ENCODE peak calls at places on chromosome 20, in nine cellular contexts. One of them, this sample, is unnamed.

GRCh38 chr20:47126709-47127108 is 229.8 kb downstream of the ZMYND8 start:
- DNase-seq in psoas muscle: no peak
- DNase-seq in uterus: no peak
- DNase-seq in brain microvascular endothelial cell: peak; percentile 57
- DNase-seq in testis: no peak
- DNase-seq in OCI-LY7: no peak
- DNase-seq in heart right ventricle: no peak
- DNase-seq in NT2/D1: no peak
- DNase-seq in CD4-positive, alpha-beta memory T cell: no peak
- DNase-seq in this sample: no peak

GRCh38 chr20:33257237-33257636 is 21.4 kb downstream of the BPIFA1 start:
- DNase-seq in heart right ventricle: no peak
- DNase-seq in CD4-positive, alpha-beta memory T cell: no peak
- DNase-seq in brain microvascular endothelial cell: no peak
- DNase-seq in testis: no peak
- DNase-seq in NT2/D1: no peak
- DNase-seq in uterus: no peak
- DNase-seq in psoas muscle: no peak
- DNase-seq in OCI-LY7: no peak
- DNase-seq in this sample: no peak

GRCh38 chr20:49281913-49282467 is 4.1 kb upstream of the ZNFX1 start:
- DNase-seq in uterus: no peak
- DNase-seq in psoas muscle: no peak
- DNase-seq in CD4-positive, alpha-beta memory T cell: no peak
- DNase-seq in NT2/D1: no peak
- DNase-seq in testis: no peak
- DNase-seq in heart right ventricle: no peak
- DNase-seq in brain microvascular endothelial cell: no peak
- DNase-seq in OCI-LY7: no peak
- DNase-seq in this sample: no peak

GRCh38 chr20:2651772-2652723 is at the start of gene NOP56:
- DNase-seq in CD4-positive, alpha-beta memory T cell: peak; percentile 92
- DNase-seq in uterus: peak; percentile 94
- DNase-seq in OCI-LY7: peak; percentile 94
- DNase-seq in heart right ventricle: peak; percentile 95
- DNase-seq in psoas muscle: peak; percentile 96
- DNase-seq in brain microvascular endothelial cell: peak; percentile 75
- DNase-seq in NT2/D1: peak; percentile 86
- DNase-seq in testis: peak; percentile 92
- DNase-seq in this sample: peak; percentile 96

GRCh38 chr20:32157611-32158010 is 48.1 kb downstream of the TM9SF4 start:
- DNase-seq in testis: no peak
- DNase-seq in CD4-positive, alpha-beta memory T cell: no peak
- DNase-seq in psoas muscle: no peak
- DNase-seq in NT2/D1: no peak
- DNase-seq in brain microvascular endothelial cell: no peak
- DNase-seq in heart right ventricle: no peak
- DNase-seq in uterus: no peak
- DNase-seq in OCI-LY7: no peak
- DNase-seq in this sample: no peak

GRCh38 chr20:10652185-10652584 is 21.6 kb downstream of the JAG1 start:
- DNase-seq in psoas muscle: no peak
- DNase-seq in NT2/D1: no peak
- DNase-seq in testis: no peak
- DNase-seq in heart right ventricle: no peak
- DNase-seq in brain microvascular endothelial cell: no peak
- DNase-seq in CD4-positive, alpha-beta memory T cell: no peak
- DNase-seq in uterus: no peak
- DNase-seq in OCI-LY7: no peak
- DNase-seq in this sample: no peak

GRCh38 chr20:2167122-2167521 is 65.5 kb downstream of the STK35 start:
- DNase-seq in psoas muscle: no peak
- DNase-seq in testis: no peak
- DNase-seq in OCI-LY7: no peak
- DNase-seq in NT2/D1: no peak
- DNase-seq in uterus: no peak
- DNase-seq in CD4-positive, alpha-beta memory T cell: no peak
- DNase-seq in heart right ventricle: no peak
- DNase-seq in brain microvascular endothelial cell: no peak
- DNase-seq in this sample: no peak

GRCh38 chr20:4113546-4113945 is 98.2 kb upstream of the RNF24 start:
- DNase-seq in brain microvascular endothelial cell: no peak
- DNase-seq in testis: no peak
- DNase-seq in OCI-LY7: no peak
- DNase-seq in psoas muscle: no peak
- DNase-seq in uterus: no peak
- DNase-seq in CD4-positive, alpha-beta memory T cell: no peak
- DNase-seq in heart right ventricle: no peak
- DNase-seq in NT2/D1: no peak
- DNase-seq in this sample: no peak

GRCh38 chr20:43895235-43895634 is 19.4 kb upstream of the TOX2 start:
- DNase-seq in heart right ventricle: no peak
- DNase-seq in CD4-positive, alpha-beta memory T cell: no peak
- DNase-seq in uterus: no peak
- DNase-seq in OCI-LY7: no peak
- DNase-seq in testis: no peak
- DNase-seq in brain microvascular endothelial cell: peak; percentile 39
- DNase-seq in psoas muscle: no peak
- DNase-seq in NT2/D1: no peak
- DNase-seq in this sample: no peak

GRCh38 chr20:44734938-44735337 is 10.7 kb upstream of the KCNK15 start:
- DNase-seq in NT2/D1: no peak
- DNase-seq in OCI-LY7: no peak
- DNase-seq in testis: no peak
- DNase-seq in psoas muscle: no peak
- DNase-seq in uterus: no peak
- DNase-seq in CD4-positive, alpha-beta memory T cell: no peak
- DNase-seq in brain microvascular endothelial cell: peak; percentile 33
- DNase-seq in heart right ventricle: no peak
- DNase-seq in this sample: no peak

GRCh38 chr20:38159539-38159938 is 5.5 kb downstream of the TGM2 start:
- DNase-seq in brain microvascular endothelial cell: no peak
- DNase-seq in psoas muscle: no peak
- DNase-seq in testis: no peak
- DNase-seq in heart right ventricle: no peak
- DNase-seq in OCI-LY7: no peak
- DNase-seq in uterus: no peak
- DNase-seq in CD4-positive, alpha-beta memory T cell: no peak
- DNase-seq in NT2/D1: no peak
- DNase-seq in this sample: no peak

GRCh38 chr20:47950103-47950502 is 164.8 kb upstream of the SULF2 start:
- DNase-seq in CD4-positive, alpha-beta memory T cell: no peak
- DNase-seq in heart right ventricle: no peak
- DNase-seq in psoas muscle: no peak
- DNase-seq in testis: peak; percentile 40
- DNase-seq in brain microvascular endothelial cell: peak; percentile 20
- DNase-seq in NT2/D1: no peak
- DNase-seq in OCI-LY7: no peak
- DNase-seq in uterus: no peak
- DNase-seq in this sample: no peak

GRCh38 chr20:49179368-49180277 is 8.5 kb downstream of the STAU1 start:
- DNase-seq in OCI-LY7: no peak
- DNase-seq in uterus: no peak
- DNase-seq in heart right ventricle: no peak
- DNase-seq in psoas muscle: no peak
- DNase-seq in brain microvascular endothelial cell: no peak
- DNase-seq in testis: no peak
- DNase-seq in NT2/D1: no peak
- DNase-seq in CD4-positive, alpha-beta memory T cell: no peak
- DNase-seq in this sample: no peak

GRCh38 chr20:16666272-16666671 is 63.6 kb upstream of the SNRPB2 start:
- DNase-seq in psoas muscle: no peak
- DNase-seq in CD4-positive, alpha-beta memory T cell: no peak
- DNase-seq in OCI-LY7: no peak
- DNase-seq in NT2/D1: no peak
- DNase-seq in heart right ventricle: no peak
- DNase-seq in testis: no peak
- DNase-seq in brain microvascular endothelial cell: no peak
- DNase-seq in uterus: no peak
- DNase-seq in this sample: no peak

DNA sequence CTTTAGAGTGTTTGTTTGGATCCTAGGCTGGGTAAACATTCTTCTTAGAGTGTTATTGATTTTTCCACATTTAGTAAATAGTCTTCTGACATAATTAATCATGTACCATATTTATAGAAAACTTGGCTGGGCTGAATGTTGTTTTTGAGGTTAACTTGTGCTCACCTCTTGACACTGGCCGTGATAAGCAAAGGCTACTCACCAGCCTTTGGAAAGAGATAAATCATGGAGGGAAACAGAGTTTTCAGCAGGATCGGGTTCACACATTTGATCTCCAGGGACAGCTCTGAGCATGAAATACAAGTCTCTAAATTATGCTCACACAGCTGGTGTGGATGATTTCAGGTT is 6.3 kb upstream of the CD93 start:
- DNase-seq in uterus: no peak
- DNase-seq in heart right ventricle: no peak
- DNase-seq in CD4-positive, alpha-beta memory T cell: no peak
- DNase-seq in brain microvascular endothelial cell: peak; percentile 59
- DNase-seq in psoas muscle: no peak
- DNase-seq in OCI-LY7: no peak
- DNase-seq in NT2/D1: no peak
- DNase-seq in testis: peak; percentile 36
- DNase-seq in this sample: no peak
- H3K4me3 ChIP-seq in uterus: no peak overlapping the region
- H3K4me3 ChIP-seq in heart right ventricle: no peak overlapping the region
- H3K4me3 ChIP-seq in CD4-positive, alpha-beta memory T cell: no peak overlapping the region
- H3K4me3 ChIP-seq in brain microvascular endothelial cell: no peak overlapping the region
- H3K4me3 ChIP-seq in psoas muscle: no peak overlapping the region
- H3K4me3 ChIP-seq in OCI-LY7: no peak overlapping the region
- H3K4me3 ChIP-seq in NT2/D1: no peak overlapping the region
- H3K4me3 ChIP-seq in testis: no peak overlapping the region
- H3K4me3 ChIP-seq in this sample: no peak overlapping the region

DNA sequence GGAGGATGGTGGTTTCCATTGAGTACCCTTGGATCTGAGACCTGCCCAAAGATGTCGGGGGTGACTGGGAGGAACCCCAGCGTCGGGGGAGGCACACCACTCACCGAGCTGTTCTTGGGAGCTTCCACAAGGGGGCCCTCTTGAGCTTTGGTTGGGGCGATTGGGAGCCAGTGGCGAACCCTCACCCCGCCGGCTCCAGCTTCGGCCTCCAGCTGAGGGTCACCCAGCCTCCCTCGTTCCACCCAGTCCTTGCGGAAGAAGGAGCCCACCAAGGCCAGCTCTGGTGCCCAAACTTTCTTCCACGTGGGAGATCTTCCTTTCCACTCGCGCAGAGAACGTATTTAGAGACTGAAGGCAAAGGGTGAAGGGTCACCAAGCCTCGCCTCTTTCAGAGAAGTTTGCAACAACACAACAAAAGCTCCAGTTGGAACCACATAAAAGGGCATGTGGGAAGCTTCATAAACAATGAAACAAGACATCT is 33.6 kb downstream of the APCDD1L start:
- DNase-seq in CD4-positive, alpha-beta memory T cell: peak; percentile 35
- DNase-seq in OCI-LY7: peak; percentile 6
- DNase-seq in heart right ventricle: peak; percentile 38
- DNase-seq in testis: peak; percentile 65
- DNase-seq in uterus: no peak
- DNase-seq in NT2/D1: peak; percentile 50
- DNase-seq in brain microvascular endothelial cell: peak; percentile 6
- DNase-seq in psoas muscle: peak; percentile 70
- DNase-seq in this sample: peak; percentile 37
- H3K4me3 ChIP-seq in CD4-positive, alpha-beta memory T cell: no peak overlapping the region
- H3K4me3 ChIP-seq in OCI-LY7: no peak overlapping the region
- H3K4me3 ChIP-seq in heart right ventricle: no peak overlapping the region
- H3K4me3 ChIP-seq in testis: no peak overlapping the region
- H3K4me3 ChIP-seq in uterus: no peak overlapping the region
- H3K4me3 ChIP-seq in NT2/D1: no peak overlapping the region
- H3K4me3 ChIP-seq in brain microvascular endothelial cell: no peak overlapping the region
- H3K4me3 ChIP-seq in psoas muscle: no peak overlapping the region
- H3K4me3 ChIP-seq in this sample: no peak overlapping the region

GRCh38 chr20:62861732-62862336 is at the start of gene TCFL5:
- DNase-seq in OCI-LY7: peak; percentile 84
- DNase-seq in uterus: peak; percentile 92
- DNase-seq in heart right ventricle: peak; percentile 94
- DNase-seq in CD4-positive, alpha-beta memory T cell: peak; percentile 91
- DNase-seq in psoas muscle: peak; percentile 95
- DNase-seq in brain microvascular endothelial cell: peak; percentile 70
- DNase-seq in testis: peak; percentile 91
- DNase-seq in NT2/D1: peak; percentile 57
- DNase-seq in this sample: peak; percentile 93

GRCh38 chr20:62860391-62860923 is 1.2 kb downstream of the TCFL5 start:
- DNase-seq in brain microvascular endothelial cell: no peak
- DNase-seq in NT2/D1: no peak
- DNase-seq in OCI-LY7: no peak
- DNase-seq in CD4-positive, alpha-beta memory T cell: no peak
- DNase-seq in uterus: no peak
- DNase-seq in psoas muscle: peak; percentile 52
- DNase-seq in heart right ventricle: no peak
- DNase-seq in testis: no peak
- DNase-seq in this sample: no peak

GRCh38 chr20:62860924-62861691 is 514 bp downstream of the TCFL5 start:
- DNase-seq in uterus: peak; percentile 41
- DNase-seq in brain microvascular endothelial cell: no peak
- DNase-seq in NT2/D1: no peak
- DNase-seq in psoas muscle: peak; percentile 70
- DNase-seq in testis: no peak
- DNase-seq in CD4-positive, alpha-beta memory T cell: peak; percentile 66
- DNase-seq in heart right ventricle: no peak
- DNase-seq in OCI-LY7: peak; percentile 45
- DNase-seq in this sample: peak; percentile 47

GRCh38 chr20:62858059-62858458 is 3.6 kb downstream of the TCFL5 start:
- DNase-seq in testis: no peak
- DNase-seq in OCI-LY7: no peak
- DNase-seq in heart right ventricle: no peak
- DNase-seq in CD4-positive, alpha-beta memory T cell: no peak
- DNase-seq in psoas muscle: no peak
- DNase-seq in NT2/D1: no peak
- DNase-seq in brain microvascular endothelial cell: no peak
- DNase-seq in uterus: no peak
- DNase-seq in this sample: no peak

DNA sequence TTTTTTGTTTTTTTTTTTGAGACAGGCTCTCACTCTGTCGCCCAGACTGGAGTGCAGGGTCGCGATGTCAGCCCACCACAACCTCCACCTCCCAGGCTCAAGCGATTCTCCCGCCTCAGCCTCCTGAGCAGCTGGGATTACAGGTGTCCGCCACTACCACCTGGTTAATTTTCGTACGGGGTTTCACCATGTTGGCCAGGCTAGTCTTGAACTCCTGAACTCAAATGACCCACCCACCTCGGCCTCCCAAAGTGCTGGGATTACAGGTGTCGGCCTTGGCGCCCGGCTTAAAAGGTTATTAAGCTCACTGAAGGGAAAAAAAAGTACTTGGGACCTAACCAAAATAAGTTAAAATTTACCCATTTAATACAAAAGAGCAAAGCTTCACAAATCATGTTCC is 1.9 kb downstream of the TCFL5 start:
- DNase-seq in uterus: no peak
- DNase-seq in CD4-positive, alpha-beta memory T cell: no peak
- DNase-seq in testis: no peak
- DNase-seq in OCI-LY7: no peak
- DNase-seq in psoas muscle: peak; percentile 22
- DNase-seq in NT2/D1: no peak
- DNase-seq in heart right ventricle: no peak
- DNase-seq in brain microvascular endothelial cell: no peak
- DNase-seq in this sample: no peak
- H3K4me3 ChIP-seq in uterus: no peak overlapping the region
- H3K4me3 ChIP-seq in CD4-positive, alpha-beta memory T cell: no peak overlapping the region
- H3K4me3 ChIP-seq in testis: no peak overlapping the region
- H3K4me3 ChIP-seq in OCI-LY7: peak overlapping the region; percentile 64
- H3K4me3 ChIP-seq in psoas muscle: no peak overlapping the region
- H3K4me3 ChIP-seq in NT2/D1: peak overlapping the region; percentile 66
- H3K4me3 ChIP-seq in heart right ventricle: no peak overlapping the region
- H3K4me3 ChIP-seq in brain microvascular endothelial cell: no peak overlapping the region
- H3K4me3 ChIP-seq in this sample: no peak overlapping the region

GRCh38 chr20:20367681-20368413 is at the start of gene INSM1:
- DNase-seq in brain microvascular endothelial cell: no peak
- DNase-seq in OCI-LY7: no peak
- DNase-seq in psoas muscle: no peak
- DNase-seq in testis: peak; percentile 36
- DNase-seq in heart right ventricle: no peak
- DNase-seq in NT2/D1: no peak
- DNase-seq in uterus: no peak
- DNase-seq in CD4-positive, alpha-beta memory T cell: no peak
- DNase-seq in this sample: no peak
- H3K4me3 ChIP-seq in brain microvascular endothelial cell: no peak within 1 kb of the TSS
- H3K4me3 ChIP-seq in OCI-LY7: no peak within 1 kb of the TSS
- H3K4me3 ChIP-seq in psoas muscle: peak within 1 kb of the TSS; percentile 61
- H3K4me3 ChIP-seq in testis: peak within 1 kb of the TSS; percentile 36
- H3K4me3 ChIP-seq in heart right ventricle: peak within 1 kb of the TSS; percentile 22
- H3K4me3 ChIP-seq in NT2/D1: peak within 1 kb of the TSS; percentile 46
- H3K4me3 ChIP-seq in uterus: no peak within 1 kb of the TSS
- H3K4me3 ChIP-seq in CD4-positive, alpha-beta memory T cell: no peak within 1 kb of the TSS
- H3K4me3 ChIP-seq in this sample: no peak within 1 kb of the TSS